ENCODE peak calls at places on chromosomes 3 and 15, in eight cellular contexts. W is PC-9; S is aorta; Y is OCI-LY7; C is CD8-positive, alpha-beta T cell; X is effector memory CD4-positive, alpha-beta T cell; K is colonic mucosa; J is upper lobe of right lung. R is an unnamed sample. For H3K4me1, the result is how much of the 10 kb centered on the place peaks cover.

GRCh38 chr3:151183253-151183652 is 19.8 kb downstream of the GPR171 start:
- DNase-seq in C (no peak), Y (no peak), K (no peak), X (no peak), J (no peak), S (no peak), W (no peak), R (no peak)

GRCh38 chr3:25442486-25442885 is 14.4 kb downstream of the RARB start:
- DNase-seq in X (no peak), W (no peak), K (no peak), J (no peak), Y (no peak), C (no peak), S (no peak), R (no peak)

GRCh38 chr15:65032823-65033537 is 3.5 kb upstream of the MTFMT start:
- DNase-seq in K (peak), C (peak), Y (peak), X (peak), J (peak), S (peak), W (peak), R (peak)

GRCh38 chr15:82875411-82876003 is 66.1 kb downstream of the WHAMM start:
- DNase-seq in J (no peak), K (no peak), W (no peak), C (no peak), S (no peak), X (no peak), Y (no peak), R (no peak)

GRCh38 chr3:59886790-59887189 is 837.0 kb upstream of the CFAP20DC start:
- DNase-seq in C (no peak), X (no peak), K (no peak), W (no peak), S (no peak), Y (no peak), J (no peak), R (no peak)

GRCh38 chr3:140532793-140533330 is 145.0 kb upstream of the TRIM42 start:
- DNase-seq in K (no peak), Y (no peak), C (no peak), S (no peak), J (no peak), W (no peak), X (no peak), R (no peak)

GRCh38 chr3:48194446-48195071 is 6.3 kb upstream of the CDC25A start:
- DNase-seq in Y (peak), S (peak), X (no peak), W (peak), K (peak), J (peak), C (no peak), R (peak)

GRCh38 chr3:63886843-63887242 is 23.2 kb downstream of the ATXN7 start:
- DNase-seq in Y (no peak), S (no peak), X (no peak), J (no peak), K (no peak), W (no peak), C (no peak), R (no peak)

GRCh38 chr3:171821061-171821460 is 10.8 kb upstream of the PLD1 start:
- DNase-seq in C (no peak), X (no peak), W (no peak), J (no peak), S (no peak), K (no peak), Y (no peak), R (peak)

GRCh38 chr3:37301980-37302379 is 127.6 kb upstream of the LRRFIP2 start:
- DNase-seq in C (no peak), X (no peak), S (no peak), Y (no peak), K (no peak), W (no peak), J (no peak), R (no peak)

GRCh38 chr3:31354373-31354772 is 178.4 kb upstream of the STT3B start:
- DNase-seq in X (no peak), C (no peak), S (no peak), J (no peak), Y (no peak), W (no peak), K (no peak), R (peak)

GRCh38 chr3:127484601-127485388 is 105.7 kb downstream of the TPRA1 start:
- DNase-seq in K (peak), Y (no peak), J (peak), C (peak), W (no peak), S (peak), X (no peak), R (no peak)

GRCh38 chr3:194277547-194278091 is 73.5 kb downstream of the CPN2 start:
- DNase-seq in J (peak), W (no peak), Y (no peak), C (no peak), S (peak), X (no peak), K (no peak), R (no peak)

GRCh38 chr3:119507404-119507803 is 9.1 kb downstream of the TIMMDC1 start:
- DNase-seq in C (no peak), K (no peak), W (no peak), X (no peak), S (no peak), J (no peak), Y (no peak), R (no peak)

GRCh38 chr15:64455951-64456350 is 4.4 kb upstream of the ZNF609 start:
- DNase-seq in C (no peak), J (no peak), Y (peak), S (no peak), W (no peak), K (peak), X (no peak), R (peak)

GRCh38 chr15:88954431-88955277 is 41.5 kb upstream of the MFGE8 start:
- DNase-seq in J (no peak), K (no peak), Y (peak), W (no peak), X (no peak), S (peak), C (no peak), R (peak)

GRCh38 chr15:38168472-38169057 is 84.1 kb upstream of the SPRED1 start:
- DNase-seq in W (no peak), Y (no peak), C (no peak), K (no peak), J (no peak), X (no peak), S (no peak), R (no peak)

GRCh38 chr15:51864408-51865056 is 35.1 kb downstream of the TMOD3 start:
- DNase-seq in K (no peak), Y (no peak), W (no peak), X (no peak), C (no peak), J (no peak), S (no peak), R (no peak)

GRCh38 chr15:70341566-70341965 is 243.8 kb upstream of the TLE3 start:
- DNase-seq in X (no peak), S (no peak), W (no peak), C (peak), Y (no peak), K (no peak), J (peak), R (no peak)

GRCh38 chr3:172170841-172171240 is 131.5 kb downstream of the FNDC3B start:
- DNase-seq in J (no peak), C (no peak), S (no peak), K (no peak), X (no peak), Y (no peak), W (no peak), R (no peak)

GRCh38 chr3:54822206-54822605 is 105.7 kb downstream of the LRTM1 start:
- DNase-seq in W (no peak), X (no peak), K (peak), S (no peak), C (no peak), Y (no peak), J (no peak), R (no peak)

GRCh38 chr3:177150970-177151627 is 46.2 kb downstream of the TBL1XR1 start:
- DNase-seq in S (no peak), X (no peak), J (no peak), C (no peak), W (peak), Y (no peak), K (no peak), R (peak)

GRCh38 chr15:52295421-52295991 is at the start of gene MYO5C:
- DNase-seq in J (peak), C (no peak), S (peak), X (no peak), W (peak), K (peak), Y (no peak), R (peak)

GRCh38 chr3:48595526-48596121 is 495 bp upstream of the COL7A1 start:
- DNase-seq in C (no peak), S (peak), X (no peak), W (peak), J (no peak), K (no peak), Y (no peak), R (peak)

GRCh38 chr3:27290760-27291159 is 78.4 kb downstream of the NEK10 start:
- DNase-seq in Y (no peak), X (no peak), C (no peak), S (no peak), W (no peak), K (no peak), J (no peak), R (no peak)

GRCh38 chr3:121660356-121661171 is at the start of gene HCLS1:
- DNase-seq in J (peak), X (peak), K (peak), C (peak), S (peak), Y (peak), W (no peak), R (peak)

GRCh38 chr3:85726241-85726640 is 767.5 kb downstream of the CADM2 start:
- DNase-seq in W (no peak), K (no peak), S (no peak), X (no peak), J (no peak), Y (no peak), C (no peak), R (no peak)

GRCh38 chr3:113173102-113173501 is 38.3 kb upstream of the BOC start:
- DNase-seq in X (no peak), S (no peak), C (no peak), K (no peak), Y (no peak), W (no peak), J (no peak), R (no peak)

GRCh38 chr3:182389041-182389815 is 404.1 kb upstream of the ATP11B start:
- DNase-seq in C (no peak), X (no peak), Y (no peak), K (no peak), S (no peak), W (peak), J (no peak), R (no peak)

GRCh38 chr3:182393830-182394367 is 399.4 kb upstream of the ATP11B start:
- DNase-seq in J (no peak), Y (peak), S (no peak), X (no peak), W (no peak), C (no peak), K (peak), R (no peak)

GRCh38 chr3:182397164-182397563 is 396.1 kb upstream of the ATP11B start:
- DNase-seq in W (no peak), J (no peak), X (no peak), C (no peak), Y (no peak), S (no peak), K (no peak), R (no peak)

GRCh38 chr3:182392182-182392917 is 401.0 kb upstream of the ATP11B start:
- DNase-seq in J (no peak), S (no peak), K (no peak), W (no peak), Y (peak), X (no peak), C (no peak), R (no peak)

DNA sequence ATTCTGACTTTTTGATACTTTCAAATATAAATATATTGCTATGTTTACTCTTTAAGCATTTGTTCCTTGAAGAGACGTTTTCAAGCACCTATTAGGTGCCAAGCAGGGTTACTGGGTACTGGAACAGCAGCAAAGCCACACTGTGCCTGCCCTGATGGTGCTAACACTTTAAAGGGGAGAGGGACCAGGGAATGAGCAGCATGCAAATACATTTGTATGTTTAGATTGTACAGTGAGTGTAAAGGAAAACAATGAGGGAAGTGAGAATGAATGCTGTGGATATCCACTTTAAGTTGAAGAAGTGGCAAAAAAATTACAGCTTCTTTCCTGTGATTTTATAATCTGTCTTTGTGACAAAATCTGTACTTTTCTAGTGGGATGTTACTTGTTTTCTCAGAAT is 400.2 kb upstream of the ATP11B start:
- DNase-seq in K (no peak), W (no peak), C (no peak), S (no peak), J (no peak), X (no peak), Y (peak), R (no peak)
- H3K4me1 ChIP-seq in K (under half), W (under half), C (under half), S (under half), J (under half), X (under half), Y (half or more), R (under half)

GRCh38 chr15:73994419-73994883 is at the start of gene PML:
- DNase-seq in C (peak), X (peak), Y (peak), S (peak), J (peak), W (peak), K (peak), R (peak)
- H3K4me1 ChIP-seq in C (half or more), X (under half), Y (under half), S (under half), J (half or more), W (under half), K (under half), R (under half)

GRCh38 chr15:39588531-39589192 is 7.8 kb downstream of the THBS1 start:
- DNase-seq in K (no peak), J (no peak), Y (no peak), S (no peak), W (no peak), X (no peak), C (no peak), R (peak)

GRCh38 chr15:39591141-39591895 is 10.4 kb downstream of the THBS1 start:
- DNase-seq in W (no peak), C (no peak), K (no peak), Y (no peak), X (no peak), S (no peak), J (no peak), R (no peak)

GRCh38 chr15:39591896-39592315 is 11.0 kb downstream of the THBS1 start:
- DNase-seq in X (no peak), Y (no peak), W (no peak), J (no peak), K (no peak), C (no peak), S (no peak), R (peak)

GRCh38 chr15:39589193-39589814 is 8.4 kb downstream of the THBS1 start:
- DNase-seq in X (no peak), S (no peak), W (no peak), K (no peak), C (no peak), Y (no peak), J (no peak), R (no peak)

GRCh38 chr15:39589815-39590644 is 9.2 kb downstream of the THBS1 start:
- DNase-seq in S (no peak), Y (no peak), C (no peak), W (no peak), K (no peak), J (no peak), X (no peak), R (peak)
- H3K4me1 ChIP-seq in S (under half), Y (under half), C (under half), W (under half), K (under half), J (under half), X (under half), R (under half)

DNA sequence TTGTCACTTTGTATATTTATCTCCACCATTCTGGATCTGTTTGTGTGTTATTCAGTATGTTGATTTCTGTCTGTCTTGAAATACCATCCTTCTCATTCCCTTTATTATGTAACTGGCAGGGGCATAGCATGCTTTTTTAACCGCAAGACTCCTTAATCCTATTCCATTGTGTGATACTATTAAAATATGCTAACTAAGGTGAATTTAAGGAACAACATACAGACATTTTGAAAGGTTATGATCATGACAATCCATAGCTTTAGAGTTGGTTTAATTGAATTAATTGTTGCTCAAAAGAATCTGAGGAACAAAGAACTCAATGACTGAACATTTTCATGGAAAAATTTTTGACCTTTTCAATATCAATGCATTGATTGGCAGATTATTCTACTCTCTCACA is 677.3 kb upstream of the ROBO1 start:
- DNase-seq in Y (no peak), J (no peak), C (no peak), X (no peak), K (no peak), W (no peak), S (no peak), R (no peak)
- H3K4me1 ChIP-seq in Y (under half), J (under half), C (under half), X (under half), K (under half), W (under half), S (under half), R (under half)

GRCh38 chr3:186414735-186415419 is 52.8 kb upstream of the DGKG start:
- DNase-seq in K (no peak), X (no peak), Y (no peak), W (peak), J (no peak), C (no peak), S (no peak), R (peak)
- H3K4me1 ChIP-seq in K (under half), X (under half), Y (under half), W (under half), J (under half), C (under half), S (under half), R (under half)

GRCh38 chr15:92654662-92655061 is 913 bp downstream of the FAM174B start:
- DNase-seq in S (no peak), Y (no peak), W (no peak), J (no peak), X (no peak), K (no peak), C (no peak), R (no peak)

GRCh38 chr15:92653836-92654524 is 1.6 kb downstream of the FAM174B start:
- DNase-seq in X (no peak), W (peak), C (no peak), S (no peak), Y (no peak), K (peak), J (no peak), R (peak)

GRCh38 chr15:92655178-92655995 is at the start of gene FAM174B:
- DNase-seq in X (no peak), J (peak), Y (no peak), S (peak), W (peak), C (peak), K (peak), R (peak)

GRCh38 chr15:92657486-92657885 is 1.9 kb upstream of the FAM174B start:
- DNase-seq in W (no peak), Y (no peak), S (no peak), X (no peak), K (no peak), C (no peak), J (no peak), R (no peak)

DNA sequence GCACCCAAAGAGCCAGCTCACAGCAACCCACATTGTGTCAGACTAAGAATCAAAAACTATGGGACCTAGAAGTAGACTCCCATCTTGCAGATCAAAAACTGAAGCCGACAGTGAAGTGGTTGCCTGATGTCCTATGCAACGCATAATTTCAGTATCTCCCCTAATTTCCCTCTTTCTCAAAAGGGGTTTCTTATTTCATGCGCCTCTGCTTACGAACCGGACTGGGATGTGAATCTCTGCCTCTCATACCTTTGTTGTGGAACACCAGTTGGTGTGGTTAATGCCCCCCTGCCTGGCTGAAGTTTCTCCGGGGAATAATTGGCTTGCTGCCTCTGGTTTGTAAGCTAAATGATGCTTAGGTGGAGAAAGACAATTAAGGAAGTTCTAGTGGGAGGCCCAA is 514 bp upstream of the FAM174B start:
- DNase-seq in W (no peak), K (no peak), J (no peak), Y (no peak), X (no peak), C (no peak), S (no peak), R (no peak)
- H3K4me1 ChIP-seq in W (under half), K (under half), J (under half), Y (under half), X (under half), C (under half), S (under half), R (under half)

DNA sequence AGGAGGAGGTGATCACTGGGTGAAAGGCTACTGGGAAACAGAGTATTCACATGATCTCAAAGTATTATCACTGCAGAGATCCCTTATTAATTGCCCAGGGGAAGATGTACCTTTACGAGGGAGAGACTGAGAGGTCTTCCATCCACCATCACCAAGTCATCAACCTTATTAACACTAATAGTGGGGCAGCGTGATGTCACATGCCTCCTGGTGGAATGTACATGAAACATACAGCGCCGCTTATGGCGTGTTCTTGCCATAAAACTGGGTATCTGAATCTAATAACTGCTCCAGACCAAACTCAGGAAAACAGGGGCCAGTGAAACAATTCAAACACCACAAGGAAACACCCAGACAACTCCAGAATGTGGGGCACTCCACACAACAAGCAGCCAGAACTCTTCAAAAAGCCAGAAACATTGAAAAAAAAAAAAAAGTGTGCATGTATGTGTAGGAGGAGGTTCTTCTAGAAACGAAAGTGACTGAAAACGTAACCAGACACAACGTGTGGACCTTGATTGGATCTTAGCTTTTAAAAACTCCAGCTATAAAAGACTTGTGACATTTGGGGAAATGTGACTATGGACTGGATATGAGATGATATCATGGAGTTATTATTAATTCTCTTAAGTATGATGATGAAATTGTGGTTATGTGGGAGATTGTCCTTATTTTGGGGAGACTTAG is 4.6 kb downstream of the STIMATE start:
- DNase-seq in J (no peak), K (no peak), W (no peak), Y (no peak), C (no peak), X (peak), S (no peak), R (no peak)
- H3K4me1 ChIP-seq in J (half or more), K (under half), W (under half), Y (under half), C (under half), X (under half), S (under half), R (under half)

DNA sequence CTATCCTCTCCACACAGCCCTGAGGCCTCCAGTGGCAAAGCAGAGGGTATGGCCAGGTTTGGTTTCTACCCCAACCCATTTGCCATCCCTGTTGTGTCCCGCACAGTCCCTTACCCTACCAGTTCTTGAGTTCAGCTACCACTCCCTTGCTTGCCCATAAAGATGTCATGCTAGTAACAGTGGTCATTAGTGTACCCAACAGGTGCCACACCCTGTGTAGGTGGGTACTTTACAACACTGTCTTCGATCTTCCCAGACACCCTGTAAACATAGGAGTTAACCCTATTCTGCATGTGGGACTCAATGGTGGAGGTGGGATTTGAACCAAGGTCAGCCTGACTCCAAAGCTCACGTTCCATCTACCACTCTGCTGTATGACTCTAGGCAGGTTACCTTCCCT is 23.2 kb downstream of the LINGO1 start:
- DNase-seq in S (no peak), C (no peak), X (no peak), J (no peak), K (peak), Y (no peak), W (no peak), R (no peak)
- H3K4me1 ChIP-seq in S (under half), C (under half), X (under half), J (under half), K (under half), Y (under half), W (under half), R (under half)

GRCh38 chr3:66453525-66454463 is 47.0 kb downstream of the LRIG1 start:
- DNase-seq in Y (no peak), C (no peak), J (no peak), W (no peak), K (no peak), S (no peak), X (no peak), R (no peak)
- H3K4me1 ChIP-seq in Y (under half), C (under half), J (under half), W (under half), K (under half), S (under half), X (under half), R (under half)

R was measured in cardiac muscle cell.